ENCODE peak calls at places on chromosome 10, in four cellular contexts. K is GM12878, M is HepG2, I is K562. C is an unnamed sample.

GRCh38 chr10:91745086-91745831 is 53.0 kb upstream of the TNKS2 start:
- DNase-seq in K (no peak), M (peak; percentile 50), I (no peak), C (peak; percentile 67)

GRCh38 chr10:127535802-127536515 is 13.2 kb upstream of the NPS start:
- DNase-seq in I (no peak), M (no peak), K (no peak), C (no peak)

GRCh38 chr10:8456386-8456785 is 401.9 kb downstream of the GATA3 start:
- DNase-seq in M (no peak), K (no peak), I (no peak), C (no peak)

GRCh38 chr10:112126901-112127300 is 56.7 kb downstream of the GPAM start:
- DNase-seq in I (no peak), M (no peak), K (no peak), C (no peak)

GRCh38 chr10:6114758-6115410 is 26.1 kb downstream of the RBM17 start:
- DNase-seq in M (no peak), I (no peak), K (no peak), C (no peak)

GRCh38 chr10:99880071-99880835 is 97.8 kb downstream of the ABCC2 start:
- DNase-seq in K (no peak), M (no peak), I (no peak), C (no peak)

GRCh38 chr10:85861513-85862197 is 504.9 kb downstream of the GRID1 start:
- DNase-seq in K (no peak), I (no peak), M (no peak), C (no peak)

GRCh38 chr10:75201793-75202307 is 8.7 kb upstream of the VDAC2 start:
- DNase-seq in K (no peak), I (no peak), M (peak; percentile 45), C (no peak)

GRCh38 chr10:73577788-73578187 is 13.4 kb downstream of the USP54 start:
- DNase-seq in I (no peak), K (no peak), M (no peak), C (no peak)

GRCh38 chr10:133096616-133097269 is 9.0 kb downstream of the ADGRA1 start:
- DNase-seq in K (no peak), M (no peak), I (no peak), C (no peak)

GRCh38 chr10:80504158-80504811 is 33.4 kb upstream of the SH2D4B start:
- DNase-seq in K (no peak), M (no peak), I (peak; percentile 89), C (no peak)

GRCh38 chr10:12481956-12482355 is 132.6 kb downstream of the CAMK1D start:
- DNase-seq in I (no peak), M (no peak), K (no peak), C (no peak)

GRCh38 chr10:99965700-99966099 is 44.0 kb downstream of the DNMBP start:
- DNase-seq in K (no peak), M (no peak), I (no peak), C (no peak)

GRCh38 chr10:44334621-44335184 is 50.2 kb downstream of the CXCL12 start:
- DNase-seq in M (no peak), K (no peak), I (no peak), C (no peak)

GRCh38 chr10:132702601-132703304 is 83.2 kb downstream of the NKX6-2 start:
- DNase-seq in I (no peak), K (no peak), M (no peak), C (no peak)

GRCh38 chr10:63866075-63866746 is 345.0 kb downstream of the REEP3 start:
- DNase-seq in K (peak; percentile 5), I (peak; percentile 74), M (peak; percentile 27), C (peak; percentile 56)
- TF ChIP-seq YY1 in K (no peak), I (no peak), M (no peak), C (no peak)

GRCh38 chr10:103756277-103756869 is 99.0 kb downstream of the SH3PXD2A start:
- DNase-seq in K (no peak), I (no peak), M (no peak), C (no peak)

GRCh38 chr10:103761075-103761920 is 94.1 kb downstream of the SH3PXD2A start:
- DNase-seq in M (no peak), K (no peak), I (no peak), C (no peak)

GRCh38 chr10:103758294-103758681 is 97.1 kb downstream of the SH3PXD2A start:
- DNase-seq in I (no peak), M (peak; percentile 66), K (no peak), C (no peak)

GRCh38 chr10:103757531-103758293 is 97.7 kb downstream of the SH3PXD2A start:
- DNase-seq in I (no peak), K (no peak), M (no peak), C (no peak)

DNA sequence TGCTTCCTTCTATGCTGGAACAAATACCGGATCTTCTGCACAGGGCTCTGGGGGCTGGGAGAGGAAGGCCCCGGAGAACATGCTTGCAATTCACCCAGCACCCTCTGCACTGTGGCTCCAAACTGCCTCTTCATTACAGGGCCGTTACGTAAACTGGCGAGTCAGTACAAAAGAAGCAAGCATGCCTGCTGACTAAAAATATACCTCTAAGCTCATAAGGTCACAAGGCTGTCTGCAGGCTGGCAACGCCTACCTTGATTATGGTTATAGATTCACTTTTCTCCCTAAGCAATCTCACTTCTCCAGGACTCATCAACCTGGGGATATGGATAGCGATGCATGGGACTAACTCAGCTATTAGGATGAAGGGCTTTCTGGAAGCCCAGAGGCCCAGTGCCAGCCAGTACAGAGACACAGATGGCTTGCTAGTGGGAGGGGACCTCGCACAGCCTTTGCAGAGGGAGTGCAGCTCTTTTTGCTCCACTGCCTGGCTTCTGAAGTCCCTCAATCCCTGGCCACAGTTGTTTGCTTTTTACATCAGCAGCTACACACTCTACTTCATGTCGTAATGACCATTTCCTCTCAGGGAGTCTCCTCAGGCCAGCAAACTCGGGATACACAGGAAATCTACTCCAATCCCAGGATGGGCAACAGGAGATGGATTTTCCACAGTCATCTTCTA is 96.1 kb downstream of the SH3PXD2A start:
- DNase-seq in K (no peak), I (no peak), M (peak; percentile 80), C (no peak)
- TF ChIP-seq REST in K (no peak), I (no peak), M (no peak), C (no peak)

DNA sequence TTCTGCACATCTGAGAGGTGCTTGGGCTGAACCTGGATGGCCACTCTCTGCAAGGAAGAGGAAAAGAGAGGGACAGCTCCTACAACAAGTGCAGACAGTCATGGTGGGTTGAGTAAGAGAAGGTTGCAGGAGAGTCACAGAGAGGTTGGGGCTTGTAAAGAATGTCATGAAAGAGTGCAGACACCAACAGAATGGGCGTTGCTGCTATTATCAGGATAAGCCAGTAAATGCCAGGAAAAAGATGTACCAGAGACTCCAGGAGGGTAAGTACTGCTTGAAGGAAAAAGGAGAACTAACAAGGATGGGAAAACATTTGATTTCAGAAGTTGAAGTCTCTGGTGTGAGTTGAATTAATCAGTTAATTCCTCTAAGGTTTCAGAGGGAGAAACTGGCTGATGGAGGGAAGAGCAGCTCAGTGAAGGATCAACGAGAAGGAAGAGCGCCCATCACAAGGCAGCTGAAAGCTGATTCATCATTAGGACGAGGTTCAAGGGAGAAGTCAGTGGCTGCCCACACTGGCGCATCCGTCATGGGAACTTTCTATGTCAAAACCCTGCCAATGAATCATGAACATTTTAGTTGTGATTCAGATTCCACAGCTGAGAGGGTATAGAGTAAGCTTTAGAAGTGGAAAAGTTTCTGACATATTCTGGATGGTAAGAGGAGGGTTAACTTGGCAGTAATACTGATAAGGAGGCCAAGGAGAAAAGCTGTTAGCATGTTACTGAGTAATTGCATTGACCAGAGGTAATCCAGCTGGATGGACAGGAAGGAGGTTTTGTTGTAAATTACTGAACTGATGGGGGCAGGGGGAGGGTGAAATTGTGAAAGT is 78.0 kb upstream of the NRP1 start:
- DNase-seq in I (no peak), M (no peak), K (no peak), C (no peak)
- TF ChIP-seq CEBPB in I (no peak), M (no peak), K (no peak), C (no peak)

DNA sequence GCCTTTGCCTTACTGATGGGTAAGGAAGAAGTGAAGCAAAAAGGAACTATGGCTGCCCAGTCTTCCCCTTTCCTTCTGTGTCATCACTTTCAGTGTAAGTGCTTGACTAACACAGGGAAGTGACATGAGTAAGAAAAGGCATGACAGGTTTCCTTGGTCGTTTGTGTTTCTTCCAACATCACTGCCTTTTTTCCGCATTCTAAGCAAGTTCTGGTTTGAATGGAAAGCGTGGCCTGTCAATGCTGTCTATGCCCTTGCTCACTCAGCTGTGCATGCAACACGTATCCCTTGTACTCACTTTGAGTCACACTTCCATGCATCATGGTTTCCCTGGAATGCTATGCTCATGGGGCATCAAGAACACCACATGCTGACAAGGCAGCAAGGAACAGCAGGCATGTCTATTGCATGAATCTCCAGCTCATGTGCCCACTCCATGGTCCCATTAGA is 111.8 kb downstream of the OAT start:
- DNase-seq in K (no peak), M (no peak), I (no peak), C (no peak)
- TF ChIP-seq YY1 in K (no peak), M (no peak), I (no peak), C (no peak)

GRCh38 chr10:48480397-48481374 is 124.2 kb downstream of the ARHGAP22 start:
- DNase-seq in I (peak; percentile 58), M (no peak), K (no peak), C (no peak)

GRCh38 chr10:48478980-48479811 is 125.7 kb downstream of the ARHGAP22 start:
- DNase-seq in M (no peak), K (no peak), I (no peak), C (no peak)

GRCh38 chr10:48482207-48482606 is 122.7 kb downstream of the ARHGAP22 start:
- DNase-seq in M (no peak), I (no peak), K (no peak), C (no peak)

GRCh38 chr10:48478469-48478868 is 126.4 kb downstream of the ARHGAP22 start:
- DNase-seq in M (no peak), I (no peak), K (no peak), C (no peak)

GRCh38 chr10:48481385-48481784 is 123.5 kb downstream of the ARHGAP22 start:
- DNase-seq in M (no peak), K (no peak), I (no peak), C (no peak)
- TF ChIP-seq REST in M (no peak), K (no peak), I (no peak), C (no peak)

GRCh38 chr10:115093286-115093775 is at the start of gene ATRNL1:
- DNase-seq in M (no peak), I (no peak), K (no peak), C (no peak)
- TF ChIP-seq CEBPB in M (no peak), I (no peak), K (no peak), C (no peak)

GRCh38 chr10:98246911-98247820 is 20.8 kb downstream of the LOXL4 start:
- DNase-seq in K (no peak), M (no peak), I (no peak), C (no peak)
- TF ChIP-seq YY1 in K (no peak), M (no peak), I (no peak), C (no peak)

GRCh38 chr10:113991091-113991860 is 52.4 kb upstream of the ADRB1 start:
- DNase-seq in K (no peak), M (no peak), I (no peak), C (no peak)

GRCh38 chr10:113997428-113997827 is 46.2 kb upstream of the ADRB1 start:
- DNase-seq in M (no peak), K (no peak), I (no peak), C (no peak)

GRCh38 chr10:113993489-113993932 is 50.2 kb upstream of the ADRB1 start:
- DNase-seq in I (no peak), K (no peak), M (no peak), C (no peak)

GRCh38 chr10:113992601-113993011 is 51.1 kb upstream of the ADRB1 start:
- DNase-seq in I (no peak), M (no peak), K (no peak), C (no peak)

GRCh38 chr10:113995201-113995600 is 48.5 kb upstream of the ADRB1 start:
- DNase-seq in M (no peak), I (no peak), K (no peak), C (no peak)
- TF ChIP-seq REST in M (no peak), I (no peak), K (no peak), C (no peak)